ENCODE peak calls at places on chromosomes 2 and 18, in seven cellular contexts. One of them, this sample, is unnamed.

GRCh38 chr2:157052685-157053224 is 204.8 kb upstream of the GALNT5 start:
- DNase-seq in cardiac muscle cell: peak
- DNase-seq in AG04449: peak
- DNase-seq in AG09319: peak
- DNase-seq in A549: peak
- DNase-seq in fibroblast of pulmonary artery: peak
- DNase-seq in RWPE1: peak
- DNase-seq in this sample: peak

GRCh38 chr18:8480506-8481328 is 128.5 kb upstream of the RAB12 start:
- DNase-seq in AG09319: peak
- DNase-seq in fibroblast of pulmonary artery: peak
- DNase-seq in A549: peak
- DNase-seq in cardiac muscle cell: peak
- DNase-seq in AG04449: peak
- DNase-seq in RWPE1: peak
- DNase-seq in this sample: peak

GRCh38 chr2:112814278-112814677 is 22.3 kb downstream of the IL1B start:
- DNase-seq in fibroblast of pulmonary artery: peak
- DNase-seq in RWPE1: peak
- DNase-seq in cardiac muscle cell: peak
- DNase-seq in A549: no peak
- DNase-seq in AG09319: no peak
- DNase-seq in AG04449: no peak
- DNase-seq in this sample: no peak

GRCh38 chr2:165144315-165144714 is 59.5 kb downstream of the SCN3A start:
- DNase-seq in fibroblast of pulmonary artery: no peak
- DNase-seq in A549: no peak
- DNase-seq in AG04449: no peak
- DNase-seq in RWPE1: no peak
- DNase-seq in cardiac muscle cell: no peak
- DNase-seq in AG09319: no peak
- DNase-seq in this sample: no peak

GRCh38 chr18:58231930-58232329 is 187.9 kb downstream of the NEDD4L start:
- DNase-seq in AG04449: no peak
- DNase-seq in cardiac muscle cell: no peak
- DNase-seq in RWPE1: no peak
- DNase-seq in A549: peak
- DNase-seq in fibroblast of pulmonary artery: no peak
- DNase-seq in AG09319: no peak
- DNase-seq in this sample: peak

GRCh38 chr2:8259106-8259840 is 422.6 kb upstream of the ID2 start:
- DNase-seq in cardiac muscle cell: no peak
- DNase-seq in fibroblast of pulmonary artery: no peak
- DNase-seq in RWPE1: no peak
- DNase-seq in AG09319: no peak
- DNase-seq in A549: no peak
- DNase-seq in AG04449: no peak
- DNase-seq in this sample: peak

GRCh38 chr18:23872701-23873550 is 141.6 kb upstream of the TTC39C start:
- DNase-seq in AG09319: no peak
- DNase-seq in fibroblast of pulmonary artery: no peak
- DNase-seq in cardiac muscle cell: no peak
- DNase-seq in A549: no peak
- DNase-seq in AG04449: no peak
- DNase-seq in RWPE1: peak
- DNase-seq in this sample: peak

GRCh38 chr2:218405365-218406208 is 5.9 kb downstream of the CTDSP1 start:
- DNase-seq in RWPE1: no peak
- DNase-seq in fibroblast of pulmonary artery: no peak
- DNase-seq in A549: no peak
- DNase-seq in AG09319: no peak
- DNase-seq in cardiac muscle cell: no peak
- DNase-seq in AG04449: no peak
- DNase-seq in this sample: no peak

DNA sequence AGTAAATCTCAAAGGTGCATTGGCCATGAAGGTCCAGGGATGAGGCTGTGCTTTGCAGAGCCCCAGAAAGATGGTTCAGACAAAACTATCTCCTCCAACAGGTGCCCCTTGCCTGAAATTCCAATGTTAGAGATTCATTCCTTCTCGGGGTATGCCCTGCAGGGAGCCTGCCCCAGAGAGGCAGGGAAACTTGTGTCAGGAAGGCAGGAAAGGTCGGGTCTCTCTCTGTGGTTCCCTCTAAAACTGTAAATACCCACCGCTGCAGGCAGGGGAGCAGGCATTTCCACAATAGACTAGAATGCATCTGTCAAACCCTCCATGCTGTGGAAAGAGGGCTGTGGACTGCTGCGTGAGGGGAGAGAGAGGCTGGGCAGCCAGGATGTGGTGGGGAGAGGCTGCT is 207.8 kb upstream of the SMAD2 start:
- DNase-seq in RWPE1: no peak
- DNase-seq in A549: no peak
- DNase-seq in AG04449: no peak
- DNase-seq in fibroblast of pulmonary artery: no peak
- DNase-seq in AG09319: no peak
- DNase-seq in cardiac muscle cell: no peak
- DNase-seq in this sample: no peak
- TF ChIP-seq CTCF in RWPE1: no peak
- TF ChIP-seq CTCF in A549: no peak
- TF ChIP-seq CTCF in AG04449: no peak
- TF ChIP-seq CTCF in fibroblast of pulmonary artery: no peak
- TF ChIP-seq CTCF in AG09319: no peak
- TF ChIP-seq CTCF in cardiac muscle cell: no peak
- TF ChIP-seq CTCF in this sample: no peak

GRCh38 chr2:13201924-13202323 is 485.2 kb downstream of the TRIB2 start:
- DNase-seq in AG09319: no peak
- DNase-seq in AG04449: no peak
- DNase-seq in fibroblast of pulmonary artery: no peak
- DNase-seq in A549: no peak
- DNase-seq in cardiac muscle cell: no peak
- DNase-seq in RWPE1: no peak
- DNase-seq in this sample: peak
- TF ChIP-seq CTCF in AG09319: no peak
- TF ChIP-seq CTCF in AG04449: no peak
- TF ChIP-seq CTCF in fibroblast of pulmonary artery: no peak
- TF ChIP-seq CTCF in A549: no peak
- TF ChIP-seq CTCF in cardiac muscle cell: no peak
- TF ChIP-seq CTCF in RWPE1: no peak
- TF ChIP-seq CTCF in this sample: no peak

GRCh38 chr2:121010998-121011397 is 274.0 kb downstream of the TFCP2L1 start:
- DNase-seq in A549: no peak
- DNase-seq in RWPE1: no peak
- DNase-seq in AG04449: no peak
- DNase-seq in AG09319: no peak
- DNase-seq in fibroblast of pulmonary artery: no peak
- DNase-seq in cardiac muscle cell: no peak
- DNase-seq in this sample: no peak

GRCh38 chr2:121007490-121007853 is 271.8 kb downstream of the GLI2 start:
- DNase-seq in RWPE1: no peak
- DNase-seq in AG04449: no peak
- DNase-seq in AG09319: no peak
- DNase-seq in A549: no peak
- DNase-seq in fibroblast of pulmonary artery: no peak
- DNase-seq in cardiac muscle cell: no peak
- DNase-seq in this sample: no peak

GRCh38 chr2:121006783-121007489 is 271.3 kb downstream of the GLI2 start:
- DNase-seq in A549: no peak
- DNase-seq in RWPE1: no peak
- DNase-seq in AG04449: no peak
- DNase-seq in fibroblast of pulmonary artery: no peak
- DNase-seq in AG09319: no peak
- DNase-seq in cardiac muscle cell: no peak
- DNase-seq in this sample: no peak

GRCh38 chr2:121005512-121005911 is 269.8 kb downstream of the GLI2 start:
- DNase-seq in fibroblast of pulmonary artery: no peak
- DNase-seq in cardiac muscle cell: no peak
- DNase-seq in AG04449: no peak
- DNase-seq in RWPE1: no peak
- DNase-seq in A549: no peak
- DNase-seq in AG09319: no peak
- DNase-seq in this sample: no peak

DNA sequence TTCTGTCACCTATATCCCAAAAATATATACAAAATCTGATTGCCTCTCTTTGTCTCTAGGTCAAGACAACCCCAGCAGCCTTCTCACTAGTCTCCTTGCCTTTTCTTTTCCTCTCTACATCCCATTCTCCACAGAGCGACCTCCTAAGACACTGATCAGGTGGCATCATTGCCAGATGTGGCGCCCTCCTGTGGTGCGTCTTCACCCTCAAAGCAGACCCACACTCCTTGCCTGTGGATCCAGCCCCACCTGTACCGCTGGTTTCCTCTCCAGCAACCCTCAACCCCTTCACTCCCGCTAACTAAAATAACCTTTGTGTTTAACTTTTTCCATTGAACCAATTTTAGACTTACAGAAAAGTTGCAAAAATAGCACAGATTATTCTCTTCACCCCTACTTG is 273.3 kb downstream of the GLI2 start:
- DNase-seq in AG09319: no peak
- DNase-seq in cardiac muscle cell: peak
- DNase-seq in AG04449: no peak
- DNase-seq in A549: no peak
- DNase-seq in RWPE1: no peak
- DNase-seq in fibroblast of pulmonary artery: no peak
- DNase-seq in this sample: no peak
- TF ChIP-seq CTCF in AG09319: peak
- TF ChIP-seq CTCF in cardiac muscle cell: peak
- TF ChIP-seq CTCF in AG04449: peak
- TF ChIP-seq CTCF in A549: peak
- TF ChIP-seq CTCF in RWPE1: no peak
- TF ChIP-seq CTCF in fibroblast of pulmonary artery: peak
- TF ChIP-seq CTCF in this sample: no peak

GRCh38 chr2:1864301-1864980 is 120.1 kb upstream of the PXDN start:
- DNase-seq in AG09319: no peak
- DNase-seq in fibroblast of pulmonary artery: no peak
- DNase-seq in AG04449: no peak
- DNase-seq in RWPE1: no peak
- DNase-seq in A549: no peak
- DNase-seq in cardiac muscle cell: no peak
- DNase-seq in this sample: no peak
- TF ChIP-seq CTCF in AG09319: no peak
- TF ChIP-seq CTCF in fibroblast of pulmonary artery: no peak
- TF ChIP-seq CTCF in AG04449: no peak
- TF ChIP-seq CTCF in RWPE1: no peak
- TF ChIP-seq CTCF in A549: no peak
- TF ChIP-seq CTCF in cardiac muscle cell: no peak
- TF ChIP-seq CTCF in this sample: no peak

GRCh38 chr2:152444448-152444847 is 109.5 kb downstream of the FMNL2 start:
- DNase-seq in RWPE1: no peak
- DNase-seq in fibroblast of pulmonary artery: no peak
- DNase-seq in cardiac muscle cell: no peak
- DNase-seq in AG04449: no peak
- DNase-seq in AG09319: no peak
- DNase-seq in A549: no peak
- DNase-seq in this sample: no peak

GRCh38 chr2:152440460-152440859 is 105.5 kb downstream of the FMNL2 start:
- DNase-seq in AG04449: no peak
- DNase-seq in fibroblast of pulmonary artery: no peak
- DNase-seq in A549: no peak
- DNase-seq in RWPE1: peak
- DNase-seq in AG09319: no peak
- DNase-seq in cardiac muscle cell: no peak
- DNase-seq in this sample: no peak

GRCh38 chr2:152440049-152440448 is 105.1 kb downstream of the FMNL2 start:
- DNase-seq in AG09319: no peak
- DNase-seq in AG04449: no peak
- DNase-seq in fibroblast of pulmonary artery: no peak
- DNase-seq in cardiac muscle cell: no peak
- DNase-seq in A549: no peak
- DNase-seq in RWPE1: no peak
- DNase-seq in this sample: no peak

GRCh38 chr2:152443771-152444170 is 108.8 kb downstream of the FMNL2 start:
- DNase-seq in A549: no peak
- DNase-seq in cardiac muscle cell: peak
- DNase-seq in fibroblast of pulmonary artery: no peak
- DNase-seq in AG04449: no peak
- DNase-seq in RWPE1: no peak
- DNase-seq in AG09319: no peak
- DNase-seq in this sample: no peak

DNA sequence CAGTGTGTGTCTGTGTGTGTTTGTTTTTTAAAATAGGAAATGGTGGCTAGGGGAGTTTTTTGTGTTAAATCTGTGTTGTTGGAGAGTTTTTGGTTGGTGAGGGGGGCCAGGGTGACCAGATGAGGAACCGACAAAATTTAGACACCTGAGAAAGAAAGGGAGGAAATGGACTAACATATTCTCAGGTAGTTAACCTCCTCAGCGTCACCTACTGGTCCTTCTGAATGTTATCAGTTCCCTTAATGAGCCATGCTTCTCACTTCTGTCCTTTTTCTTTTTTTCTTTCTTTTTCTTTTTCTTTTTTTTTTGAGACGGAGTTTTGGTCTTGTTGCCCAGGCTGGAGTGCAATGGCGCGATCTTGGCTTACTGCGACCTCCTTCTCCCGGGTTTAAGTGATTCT is 107.0 kb downstream of the FMNL2 start:
- DNase-seq in AG04449: no peak
- DNase-seq in RWPE1: no peak
- DNase-seq in fibroblast of pulmonary artery: no peak
- DNase-seq in cardiac muscle cell: no peak
- DNase-seq in AG09319: no peak
- DNase-seq in A549: no peak
- DNase-seq in this sample: no peak
- TF ChIP-seq CTCF in AG04449: no peak
- TF ChIP-seq CTCF in RWPE1: no peak
- TF ChIP-seq CTCF in fibroblast of pulmonary artery: no peak
- TF ChIP-seq CTCF in cardiac muscle cell: no peak
- TF ChIP-seq CTCF in AG09319: no peak
- TF ChIP-seq CTCF in A549: peak
- TF ChIP-seq CTCF in this sample: no peak

DNA sequence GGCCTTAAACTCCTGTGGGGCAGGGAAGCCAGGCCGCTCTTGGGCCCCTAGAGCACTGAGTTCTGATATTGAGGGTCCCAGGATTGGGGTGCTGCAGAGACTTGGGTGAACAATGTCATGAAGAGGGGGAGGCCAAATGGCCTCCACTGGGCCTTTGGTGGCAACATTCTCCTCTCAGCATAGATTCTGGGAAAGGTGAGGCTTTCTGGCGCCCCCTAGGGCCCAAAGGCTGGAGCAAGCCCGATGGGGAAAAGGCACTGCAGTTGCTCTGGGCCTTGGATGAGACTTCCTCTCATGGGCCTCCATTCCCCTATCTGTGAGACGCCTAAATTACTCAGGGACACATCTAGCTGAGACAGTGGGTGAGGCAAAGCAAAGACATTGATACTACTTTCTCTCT is 84.8 kb downstream of the ACAA2 start:
- DNase-seq in AG09319: no peak
- DNase-seq in RWPE1: no peak
- DNase-seq in A549: peak
- DNase-seq in fibroblast of pulmonary artery: peak
- DNase-seq in cardiac muscle cell: peak
- DNase-seq in AG04449: no peak
- DNase-seq in this sample: peak
- TF ChIP-seq CTCF in AG09319: peak
- TF ChIP-seq CTCF in RWPE1: peak
- TF ChIP-seq CTCF in A549: peak
- TF ChIP-seq CTCF in fibroblast of pulmonary artery: peak
- TF ChIP-seq CTCF in cardiac muscle cell: peak
- TF ChIP-seq CTCF in AG04449: peak
- TF ChIP-seq CTCF in this sample: no peak

This sample was measured in Calu3.